ENCODE peak calls at places on chromosomes 16 and 17, in four cellular contexts. P, U, W and N are unnamed samples.

GRCh38 chr16:87954361-87954760 is 3.1 kb downstream of the BANP start:
- DNase-seq in P (no peak), U (no peak), W (no peak), N (no peak)

GRCh38 chr16:57781741-57782606 is 20.3 kb downstream of the KIFC3 start:
- DNase-seq in P (no peak), U (peak), W (peak), N (no peak)

GRCh38 chr17:14745541-14745940 is 444.7 kb downstream of the HS3ST3B1 start:
- DNase-seq in P (no peak), U (no peak), W (peak), N (no peak)

GRCh38 chr17:82371333-82372062 is at the start of gene UTS2R:
- DNase-seq in P (no peak), U (no peak), W (no peak), N (no peak)

GRCh38 chr17:65438708-65439294 is 122.6 kb downstream of the AXIN2 start:
- DNase-seq in P (no peak), U (no peak), W (peak), N (no peak)

GRCh38 chr16:9364721-9365693 is 273.6 kb downstream of the HAPSTR1 start:
- DNase-seq in P (peak), U (no peak), W (no peak), N (no peak)

GRCh38 chr16:87431926-87432325 is 39.8 kb downstream of the MAP1LC3B start:
- DNase-seq in P (no peak), U (peak), W (peak), N (no peak)

GRCh38 chr16:81595676-81596292 is 151.2 kb downstream of the CMIP start:
- DNase-seq in P (no peak), U (peak), W (no peak), N (no peak)

GRCh38 chr17:63988741-63989621 is 9.2 kb upstream of the PRR29 start:
- DNase-seq in P (no peak), U (no peak), W (no peak), N (no peak)

GRCh38 chr17:50931003-50931878 is 65.1 kb upstream of the TOB1 start:
- DNase-seq in P (peak), U (peak), W (peak), N (peak)

GRCh38 chr17:80961931-80962330 is 29.7 kb upstream of the CHMP6 start:
- DNase-seq in P (no peak), U (no peak), W (no peak), N (peak)

GRCh38 chr17:71084219-71084618 is 914.9 kb downstream of the KCNJ2 start:
- DNase-seq in P (peak), U (peak), W (peak), N (no peak)

GRCh38 chr17:71080937-71081336 is 911.6 kb downstream of the KCNJ2 start:
- DNase-seq in P (no peak), U (no peak), W (no peak), N (no peak)

GRCh38 chr17:71084838-71085237 is 915.5 kb downstream of the KCNJ2 start:
- DNase-seq in P (no peak), U (no peak), W (no peak), N (no peak)

GRCh38 chr17:71081666-71082065 is 912.3 kb downstream of the KCNJ2 start:
- DNase-seq in P (no peak), U (no peak), W (no peak), N (no peak)

DNA sequence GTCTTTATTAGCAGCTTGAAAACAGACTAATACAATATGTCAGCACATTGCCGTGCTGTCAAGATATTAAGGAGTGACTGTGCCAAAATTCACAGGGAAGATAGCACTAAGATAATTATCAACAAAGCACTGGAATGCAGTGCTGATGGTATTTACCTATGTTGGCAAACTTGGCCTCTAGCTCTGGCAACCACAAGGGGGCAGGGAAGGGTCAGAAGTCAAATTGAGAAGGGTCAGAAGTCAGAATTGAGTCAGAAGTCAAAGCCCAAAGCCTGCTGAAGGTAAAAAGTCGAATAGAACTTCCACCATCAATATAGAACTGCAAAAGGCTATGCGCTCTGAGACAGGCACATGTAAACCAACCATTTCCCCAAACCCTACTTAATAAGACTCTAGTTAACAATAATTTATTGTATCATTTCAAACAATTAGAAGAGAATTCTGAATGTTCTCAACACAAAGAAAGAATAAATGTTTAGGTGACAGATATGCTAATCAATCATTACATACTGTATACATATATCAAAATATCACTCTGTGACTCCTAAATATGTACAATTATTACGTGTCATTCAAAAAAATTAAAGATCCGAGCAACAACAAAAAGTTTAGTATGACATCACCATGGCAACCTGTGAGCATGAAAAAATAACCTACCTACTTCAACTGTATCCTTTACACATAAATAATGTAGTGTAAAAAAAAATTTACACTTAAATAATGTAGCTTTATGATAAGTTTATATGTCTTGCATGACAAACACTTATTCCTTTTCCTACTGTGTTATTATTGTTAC is 916.1 kb downstream of the KCNJ2 start:
- DNase-seq in P (peak), U (no peak), W (no peak), N (no peak)
- TF ChIP-seq CTCF in P (peak), U (peak), W (peak), N (peak)

DNA sequence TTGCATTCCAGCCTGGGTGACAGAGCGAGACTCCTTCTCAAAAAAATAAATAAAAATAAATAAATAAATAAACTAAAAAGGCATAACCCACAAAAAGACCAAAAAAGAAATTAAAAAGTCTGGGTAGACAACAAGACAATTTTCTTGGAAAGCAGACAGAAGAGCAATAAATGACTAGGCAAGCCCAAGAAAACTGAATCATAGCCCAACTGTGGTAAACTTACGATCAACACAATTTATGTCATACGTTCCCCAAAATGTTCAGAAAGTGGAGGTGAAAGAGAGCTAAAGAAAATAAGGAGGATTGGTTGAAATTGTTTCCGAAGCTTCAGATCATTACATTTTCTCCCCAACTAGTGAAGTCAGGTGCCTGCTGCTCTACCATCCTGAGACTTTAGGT is 31.3 kb upstream of the C17orf78 start:
- DNase-seq in P (no peak), U (no peak), W (no peak), N (no peak)
- H3K4me3 ChIP-seq in P (no peak), U (no peak), W (no peak), N (no peak)

GRCh38 chr17:79808763-79809529 is 12.1 kb upstream of the CBX8 start:
- DNase-seq in P (peak), U (no peak), W (no peak), N (no peak)
- TF ChIP-seq CTCF in P (peak), U (peak), W (peak), N (peak)

DNA sequence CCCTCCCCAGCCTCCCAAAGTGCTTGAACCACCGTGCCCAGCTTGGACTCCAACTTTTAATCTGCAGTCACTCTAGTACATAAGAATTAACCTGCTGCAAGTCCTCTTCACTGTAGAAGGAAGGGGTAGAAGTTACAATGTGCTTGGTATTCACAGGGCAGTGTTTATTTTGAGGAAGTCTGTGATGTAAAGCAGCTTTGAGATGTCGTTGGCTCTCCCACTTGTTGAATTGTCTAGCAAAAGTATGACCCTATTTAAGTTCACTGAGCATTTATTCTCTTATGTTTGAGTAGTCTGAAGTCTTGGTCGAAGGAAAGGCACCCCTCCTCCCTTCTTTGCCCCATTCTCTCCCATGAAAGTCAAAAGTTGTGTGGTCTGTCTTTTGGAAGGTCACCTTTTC is 28.2 kb downstream of the SF3B3 start:
- DNase-seq in P (no peak), U (no peak), W (no peak), N (no peak)
- H3K4me3 ChIP-seq in P (no peak), U (no peak), W (no peak), N (no peak)